ENCODE peak calls at places on chromosomes 16 and 17, in ten cellular contexts. Y is PC-9; N is HuH-7; X is progenitor cell of endocrine pancreas; S is heart left ventricle; T is activated CD4-positive, alpha-beta T cell treated with anti-CD3 and anti-CD28 coated beads, Interleukin-2, amount 50 U/mL, for 48 hours; H is germinal center; A is NCI-H345; G is AG04449; U is activated CD8-positive, alpha-beta memory T cell treated with anti-CD3 and anti-CD28 coated beads for 4 hours. B is an unnamed sample.

GRCh38 chr17:78237403-78238012 is 6.1 kb downstream of the TMEM235 start:
- DNase-seq in X (no peak), U (no peak), A (no peak), N (no peak), G (no peak), T (no peak), H (no peak), S (peak; percentile 64), Y (no peak), B (no peak)

GRCh38 chr16:3183445-3184139 is 4.4 kb upstream of the OR1F1 start:
- DNase-seq in Y (no peak), N (no peak), U (no peak), A (no peak), S (no peak), T (no peak), X (no peak), H (no peak), G (no peak), B (no peak)

GRCh38 chr16:27374794-27375499 is 27.0 kb upstream of the IL21R start:
- DNase-seq in S (no peak), H (peak; percentile 71), N (peak; percentile 86), U (no peak), Y (peak; percentile 60), A (peak; percentile 1), T (peak; percentile 78), X (peak; percentile 34), G (no peak), B (peak; percentile 80)

GRCh38 chr17:32452281-32452680 is 8.0 kb downstream of the PSMD11 start:
- DNase-seq in G (no peak), N (no peak), Y (no peak), S (no peak), H (no peak), U (no peak), A (no peak), T (no peak), X (no peak), B (no peak)

GRCh38 chr16:70252355-70252988 is 732 bp upstream of the EXOSC6 start:
- DNase-seq in U (no peak), N (peak; percentile 68), Y (no peak), H (no peak), T (peak; percentile 34), G (no peak), X (no peak), S (no peak), A (peak; percentile 18), B (peak; percentile 64)

GRCh38 chr16:57941016-57941656 is 29.8 kb downstream of the CNGB1 start:
- DNase-seq in A (peak; percentile 33), H (no peak), N (no peak), U (no peak), G (no peak), S (peak; percentile 86), Y (peak; percentile 46), X (no peak), T (no peak), B (no peak)

GRCh38 chr16:73268311-73268997 is 220.5 kb upstream of the ZFHX3 start:
- DNase-seq in Y (no peak), N (peak; percentile 46), H (no peak), T (no peak), S (no peak), X (no peak), G (no peak), U (no peak), A (peak; percentile 49), B (no peak)

GRCh38 chr17:49450735-49451134 is 36.1 kb upstream of the PHB1 start:
- DNase-seq in S (no peak), A (no peak), Y (no peak), X (no peak), N (no peak), G (no peak), U (no peak), T (no peak), H (no peak), B (no peak)

GRCh38 chr16:79767597-79768280 is 167.2 kb upstream of the MAF start:
- DNase-seq in A (no peak), Y (no peak), N (peak; percentile 37), U (no peak), G (no peak), S (peak; percentile 50), T (no peak), X (no peak), H (no peak), B (no peak)

GRCh38 chr16:88195021-88195581 is 187.7 kb upstream of the ZNF469 start:
- DNase-seq in G (no peak), N (no peak), U (no peak), A (peak; percentile 24), Y (no peak), X (no peak), H (no peak), T (no peak), S (no peak), B (no peak)

GRCh38 chr17:74643826-74644225 is 20.3 kb upstream of the CD300E start:
- DNase-seq in U (no peak), G (no peak), H (no peak), Y (no peak), A (no peak), T (no peak), N (no peak), S (no peak), X (no peak), B (no peak)

GRCh38 chr17:17154981-17155380 is 51.2 kb downstream of the PLD6 start:
- DNase-seq in Y (no peak), A (no peak), G (no peak), X (no peak), H (no peak), S (no peak), T (no peak), U (no peak), N (no peak), B (no peak)

GRCh38 chr17:31496601-31497000 is 105.1 kb downstream of the RAB11FIP4 start:
- DNase-seq in S (peak; percentile 28), Y (no peak), A (no peak), T (no peak), N (no peak), G (no peak), X (no peak), U (no peak), H (no peak), B (no peak)

GRCh38 chr16:30808163-30808562 is 21.2 kb upstream of the ZNF629 start:
- DNase-seq in T (no peak), G (no peak), N (no peak), X (no peak), Y (no peak), U (no peak), S (no peak), A (no peak), H (no peak), B (no peak)

GRCh38 chr16:75614247-75614897 is 8.7 kb downstream of the ADAT1 start:
- DNase-seq in U (no peak), H (no peak), Y (peak; percentile 53), S (no peak), X (no peak), T (no peak), G (no peak), A (no peak), N (no peak), B (no peak)

GRCh38 chr17:82091264-82092066 is 6.6 kb downstream of the FASN start:
- DNase-seq in T (no peak), X (no peak), U (no peak), A (no peak), H (no peak), N (no peak), G (no peak), Y (no peak), S (no peak), B (no peak)

GRCh38 chr16:914453-914852 is 56.3 kb downstream of the LMF1 start:
- DNase-seq in S (no peak), N (no peak), A (no peak), Y (no peak), X (no peak), G (no peak), T (no peak), H (no peak), U (no peak), B (no peak)

GRCh38 chr17:73717690-73718089 is 73.4 kb upstream of the SDK2 start:
- DNase-seq in U (no peak), N (no peak), A (no peak), H (no peak), T (no peak), S (no peak), X (no peak), G (no peak), Y (no peak), B (no peak)

B was measured in K562.